ENCODE peak calls at places on chromosomes 3 and 15, in ten cellular contexts. K, B, Y, T, X, O, L, J, W and A are unnamed samples.

GRCh38 chr15:48507416-48508065 is 138.0 kb downstream of the FBN1 start:
- DNase-seq in K (no peak), B (peak; percentile 68), Y (peak; percentile 54), T (peak; percentile 60), X (no peak), O (no peak), L (peak; percentile 17), J (no peak), W (no peak), A (no peak)

GRCh38 chr15:69535101-69535638 is 82.6 kb downstream of the RPLP1 start:
- DNase-seq in K (peak; percentile 7), B (peak; percentile 32), Y (no peak), T (peak; percentile 70), X (no peak), O (no peak), L (no peak), J (no peak), W (no peak), A (no peak)

GRCh38 chr15:58440181-58440910 is 8.6 kb downstream of the LIPC start:
- DNase-seq in K (no peak), B (no peak), Y (peak; percentile 22), T (peak; percentile 46), X (no peak), O (no peak), L (peak; percentile 89), J (no peak), W (no peak), A (no peak)

GRCh38 chr3:168467085-168467714 is 371.5 kb upstream of the GOLIM4 start:
- DNase-seq in K (no peak), B (peak; percentile 79), Y (no peak), T (peak; percentile 55), X (no peak), O (no peak), L (no peak), J (no peak), W (no peak), A (no peak)

GRCh38 chr3:153756816-153757215 is 364.4 kb upstream of the ARHGEF26 start:
- DNase-seq in K (no peak), B (peak; percentile 16), Y (no peak), T (no peak), X (no peak), O (no peak), L (no peak), J (no peak), W (no peak), A (no peak)

GRCh38 chr3:160707187-160707789 is 30.3 kb downstream of the ARL14 start:
- DNase-seq in K (no peak), B (peak; percentile 71), Y (peak; percentile 16), T (peak; percentile 50), X (no peak), O (no peak), L (peak; percentile 23), J (no peak), W (peak; percentile 20), A (no peak)

GRCh38 chr3:55267206-55267930 is 219.7 kb downstream of the WNT5A start:
- DNase-seq in K (no peak), B (no peak), Y (no peak), T (peak; percentile 76), X (no peak), O (no peak), L (no peak), J (no peak), W (no peak), A (no peak)

GRCh38 chr3:79872483-79872882 is 104.7 kb upstream of the ROBO1 start:
- DNase-seq in K (no peak), B (peak; percentile 92), Y (no peak), T (peak; percentile 78), X (no peak), O (no peak), L (no peak), J (no peak), W (no peak), A (no peak)

GRCh38 chr3:185992801-185993467 is 55.1 kb upstream of the TRA2B start:
- DNase-seq in K (no peak), B (peak; percentile 65), Y (peak; percentile 69), T (peak; percentile 58), X (no peak), O (no peak), L (no peak), J (no peak), W (no peak), A (no peak)

GRCh38 chr15:96622714-96623113 is 292.2 kb downstream of the NR2F2 start:
- DNase-seq in K (no peak), B (no peak), Y (no peak), T (no peak), X (no peak), O (no peak), L (no peak), J (no peak), W (no peak), A (no peak)

GRCh38 chr3:53171827-53172505 is 11.0 kb downstream of the PRKCD start:
- DNase-seq in K (no peak), B (no peak), Y (no peak), T (no peak), X (no peak), O (peak; percentile 82), L (no peak), J (no peak), W (no peak), A (no peak)

GRCh38 chr3:99430348-99431134 is 207.9 kb upstream of the COL8A1 start:
- DNase-seq in K (no peak), B (no peak), Y (no peak), T (peak; percentile 36), X (no peak), O (no peak), L (no peak), J (no peak), W (no peak), A (no peak)

GRCh38 chr3:65549626-65549959 is 489.1 kb downstream of the MAGI1 start:
- DNase-seq in K (no peak), B (no peak), Y (no peak), T (no peak), X (no peak), O (no peak), L (no peak), J (no peak), W (no peak), A (no peak)

GRCh38 chr15:39631357-39631756 is 50.5 kb downstream of the THBS1 start:
- DNase-seq in K (no peak), B (no peak), Y (no peak), T (peak; percentile 45), X (no peak), O (no peak), L (no peak), J (no peak), W (no peak), A (no peak)

GRCh38 chr3:177294221-177294620 is 96.9 kb upstream of the TBL1XR1 start:
- DNase-seq in K (peak; percentile 77), B (peak; percentile 46), Y (peak; percentile 24), T (peak; percentile 69), X (peak; percentile 76), O (no peak), L (no peak), J (no peak), W (no peak), A (no peak)

GRCh38 chr3:154956815-154957214 is 123.3 kb upstream of the MME start:
- DNase-seq in K (no peak), B (no peak), Y (no peak), T (no peak), X (no peak), O (no peak), L (no peak), J (no peak), W (no peak), A (no peak)

GRCh38 chr3:20837676-20838302 is 651.8 kb upstream of the SGO1 start:
- DNase-seq in K (no peak), B (no peak), Y (no peak), T (no peak), X (no peak), O (no peak), L (no peak), J (no peak), W (no peak), A (no peak)

GRCh38 chr3:20832963-20833362 is 647.0 kb upstream of the SGO1 start:
- DNase-seq in K (no peak), B (no peak), Y (no peak), T (no peak), X (no peak), O (no peak), L (no peak), J (no peak), W (no peak), A (no peak)

GRCh38 chr3:20842002-20842401 is 656.0 kb upstream of the SGO1 start:
- DNase-seq in K (no peak), B (no peak), Y (no peak), T (no peak), X (no peak), O (no peak), L (no peak), J (no peak), W (no peak), A (no peak)

GRCh38 chr3:20836801-20837200 is 650.8 kb upstream of the SGO1 start:
- DNase-seq in K (no peak), B (no peak), Y (no peak), T (no peak), X (no peak), O (no peak), L (no peak), J (no peak), W (no peak), A (no peak)
- H3K9me3 ChIP-seq in K (no peaks in the 10 kb centered on the region), B (no peaks in the 10 kb centered on the region), Y (no peaks in the 10 kb centered on the region), T (peaks cover 2% of the 10 kb centered on the region), X (no peaks in the 10 kb centered on the region), O (no peaks in the 10 kb centered on the region), L (no peaks in the 10 kb centered on the region), J (no peaks in the 10 kb centered on the region), W (peaks cover 8% of the 10 kb centered on the region), A (no peaks in the 10 kb centered on the region)

DNA sequence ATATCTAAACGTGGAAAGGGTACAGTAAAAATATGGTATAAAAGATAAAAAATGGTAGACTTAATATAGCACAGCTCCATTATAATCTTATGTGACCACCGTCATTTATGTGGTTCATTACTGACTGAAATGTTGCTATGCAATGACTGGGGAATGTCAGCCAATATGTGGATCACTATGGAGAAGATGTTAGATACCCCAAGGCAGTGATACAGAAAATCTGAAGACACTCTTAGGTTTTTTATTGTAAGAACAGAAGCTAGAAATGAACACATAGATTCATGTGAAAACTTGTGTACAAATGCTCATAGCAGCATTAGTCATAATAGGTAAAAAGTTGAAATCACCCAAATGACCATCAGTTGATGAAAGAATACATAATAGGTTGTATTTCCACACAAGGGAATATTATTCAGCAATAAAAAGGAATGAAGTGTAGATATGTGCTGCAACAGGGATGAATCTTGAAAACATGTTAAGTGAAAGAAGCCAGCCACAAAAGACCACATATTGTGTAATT is 18.4 kb downstream of the MEF2A start:
- DNase-seq in K (no peak), B (no peak), Y (no peak), T (no peak), X (no peak), O (no peak), L (no peak), J (no peak), W (no peak), A (no peak)
- H3K9me3 ChIP-seq in K (peaks cover 7% of the 10 kb centered on the region), B (no peaks in the 10 kb centered on the region), Y (no peaks in the 10 kb centered on the region), T (no peaks in the 10 kb centered on the region), X (no peaks in the 10 kb centered on the region), O (peaks cover 4% of the 10 kb centered on the region), L (peaks cover 24% of the 10 kb centered on the region), J (no peaks in the 10 kb centered on the region), W (no peaks in the 10 kb centered on the region), A (no peaks in the 10 kb centered on the region)

GRCh38 chr3:95028688-95029087 is 965.8 kb downstream of the NSUN3 start:
- DNase-seq in K (no peak), B (no peak), Y (no peak), T (no peak), X (no peak), O (no peak), L (no peak), J (no peak), W (no peak), A (no peak)
- H3K9me3 ChIP-seq in K (no peaks in the 10 kb centered on the region), B (no peaks in the 10 kb centered on the region), Y (no peaks in the 10 kb centered on the region), T (no peaks in the 10 kb centered on the region), X (no peaks in the 10 kb centered on the region), O (no peaks in the 10 kb centered on the region), L (no peaks in the 10 kb centered on the region), J (no peaks in the 10 kb centered on the region), W (no peaks in the 10 kb centered on the region), A (no peaks in the 10 kb centered on the region)

GRCh38 chr15:26453914-26454313 is 319.0 kb downstream of the GABRB3 start:
- DNase-seq in K (no peak), B (no peak), Y (no peak), T (no peak), X (no peak), O (no peak), L (no peak), J (no peak), W (no peak), A (no peak)
- H3K9me3 ChIP-seq in K (no peaks in the 10 kb centered on the region), B (no peaks in the 10 kb centered on the region), Y (no peaks in the 10 kb centered on the region), T (peaks cover 22% of the 10 kb centered on the region), X (peaks cover 5% of the 10 kb centered on the region), O (no peaks in the 10 kb centered on the region), L (no peaks in the 10 kb centered on the region), J (no peaks in the 10 kb centered on the region), W (peaks cover 10% of the 10 kb centered on the region), A (no peaks in the 10 kb centered on the region)